ENCODE peak calls at places on chromosomes 6 and 20, in five cellular contexts. L is GM06990; I is cardiac fibroblast; G is RWPE1; U is activated CD8-positive, alpha-beta T cell treated with anti-CD3 and anti-CD28 coated beads for 36 hours. A is an unnamed sample.

GRCh38 chr20:50721881-50722281 is 9.5 kb upstream of the PARD6B start:
- DNase-seq in L (no peak), I (peak; percentile 45), G (no peak), U (no peak), A (no peak)

GRCh38 chr6:149445573-149445972 is 39.2 kb downstream of the ZC3H12D start:
- DNase-seq in L (no peak), I (no peak), G (no peak), U (no peak), A (no peak)

GRCh38 chr6:89458720-89459119 is 25.8 kb downstream of the ANKRD6 start:
- DNase-seq in L (no peak), I (no peak), G (no peak), U (no peak), A (no peak)

GRCh38 chr6:26553739-26554668 is 15.8 kb downstream of the HMGN4 start:
- DNase-seq in L (peak; percentile 79), I (peak; percentile 97), G (peak; percentile 84), U (peak; percentile 92), A (peak; percentile 48)

GRCh38 chr6:47479156-47479541 is 1.6 kb downstream of the CD2AP start:
- DNase-seq in L (no peak), I (peak; percentile 18), G (no peak), U (no peak), A (peak; percentile 32)

GRCh38 chr6:82097676-82098075 is 149.9 kb downstream of the IBTK start:
- DNase-seq in L (no peak), I (no peak), G (peak; percentile 38), U (no peak), A (no peak)

GRCh38 chr6:36862164-36862847 is 12.3 kb downstream of the PPIL1 start:
- DNase-seq in L (no peak), I (no peak), G (peak; percentile 63), U (no peak), A (no peak)

GRCh38 chr6:127547215-127547614 is 28.1 kb upstream of the MTCL3 start:
- DNase-seq in L (no peak), I (peak; percentile 32), G (no peak), U (peak; percentile 37), A (no peak)

GRCh38 chr20:32600681-32601237 is 15.6 kb upstream of the NOL4L start:
- DNase-seq in L (no peak), I (no peak), G (no peak), U (no peak), A (no peak)

GRCh38 chr6:109892451-109893435 is 85.4 kb upstream of the GPR6 start:
- DNase-seq in L (no peak), I (no peak), G (peak; percentile 79), U (no peak), A (no peak)
- TF ChIP-seq CTCF in L (no peak), I (no peak), G (no peak), U (no peak), A (no peak)

GRCh38 chr20:25085756-25086495 is 4.0 kb upstream of the VSX1 start:
- DNase-seq in L (no peak), I (no peak), G (no peak), U (no peak), A (no peak)

GRCh38 chr20:25084616-25085187 is 2.8 kb upstream of the VSX1 start:
- DNase-seq in L (no peak), I (no peak), G (no peak), U (no peak), A (no peak)

GRCh38 chr20:25083141-25083772 is 1.3 kb upstream of the VSX1 start:
- DNase-seq in L (no peak), I (no peak), G (no peak), U (no peak), A (peak; percentile 39)

GRCh38 chr20:25082498-25082873 is 545 bp upstream of the VSX1 start:
- DNase-seq in L (no peak), I (no peak), G (no peak), U (no peak), A (peak; percentile 37)

GRCh38 chr20:25083773-25084615 is 2.1 kb upstream of the VSX1 start:
- DNase-seq in L (no peak), I (no peak), G (no peak), U (peak; percentile 24), A (peak; percentile 74)
- TF ChIP-seq CTCF in L (peak; percentile 36), I (no peak), G (no peak), U (no peak), A (peak; percentile 33)

DNA sequence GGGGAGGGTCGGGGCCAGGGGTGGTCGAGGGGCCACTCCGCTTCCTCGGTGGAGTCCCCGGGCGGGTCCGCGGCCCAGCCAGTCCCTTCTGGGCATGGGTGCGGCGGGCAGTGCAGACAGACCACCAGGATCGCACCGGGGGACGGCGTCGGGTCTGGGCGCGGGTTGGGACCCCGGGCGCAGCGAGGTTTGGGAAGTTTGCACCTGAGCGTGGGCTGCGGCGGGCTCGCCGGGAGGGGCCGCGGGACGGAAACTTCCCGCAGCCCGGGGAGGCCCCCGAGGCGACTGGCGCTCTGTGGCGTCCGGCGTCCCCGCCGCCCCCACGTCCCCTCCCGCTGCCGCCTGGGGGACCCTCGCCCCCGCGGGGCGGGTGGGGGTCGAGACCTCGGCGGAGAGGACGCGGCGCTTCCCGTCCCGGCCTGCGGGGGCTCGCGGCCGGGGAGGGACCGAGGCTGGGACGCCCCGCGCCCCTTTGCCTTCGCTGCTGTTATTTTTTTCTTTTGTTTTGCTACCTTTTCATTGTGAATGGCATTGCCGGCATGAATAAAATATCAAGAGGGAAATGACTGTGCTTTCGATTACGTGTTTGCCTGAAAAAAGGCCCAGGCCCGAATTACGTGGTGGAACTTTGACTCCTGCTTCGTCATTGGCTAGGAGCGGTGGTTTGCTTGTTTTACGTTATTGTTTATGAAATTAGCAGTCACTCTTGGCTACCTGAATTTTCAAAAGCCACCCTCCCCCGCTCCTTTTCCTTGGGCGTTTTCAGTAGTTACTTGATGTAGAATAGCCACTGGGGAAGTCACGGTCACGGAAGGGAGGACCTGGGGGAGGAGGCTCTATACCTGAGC is 701 bp downstream of the SNX9 start:
- DNase-seq in L (peak; percentile 42), I (peak; percentile 83), G (peak; percentile 49), U (peak; percentile 96), A (peak; percentile 82)
- TF ChIP-seq CTCF in L (no peak), I (no peak), G (no peak), U (no peak), A (no peak)

DNA sequence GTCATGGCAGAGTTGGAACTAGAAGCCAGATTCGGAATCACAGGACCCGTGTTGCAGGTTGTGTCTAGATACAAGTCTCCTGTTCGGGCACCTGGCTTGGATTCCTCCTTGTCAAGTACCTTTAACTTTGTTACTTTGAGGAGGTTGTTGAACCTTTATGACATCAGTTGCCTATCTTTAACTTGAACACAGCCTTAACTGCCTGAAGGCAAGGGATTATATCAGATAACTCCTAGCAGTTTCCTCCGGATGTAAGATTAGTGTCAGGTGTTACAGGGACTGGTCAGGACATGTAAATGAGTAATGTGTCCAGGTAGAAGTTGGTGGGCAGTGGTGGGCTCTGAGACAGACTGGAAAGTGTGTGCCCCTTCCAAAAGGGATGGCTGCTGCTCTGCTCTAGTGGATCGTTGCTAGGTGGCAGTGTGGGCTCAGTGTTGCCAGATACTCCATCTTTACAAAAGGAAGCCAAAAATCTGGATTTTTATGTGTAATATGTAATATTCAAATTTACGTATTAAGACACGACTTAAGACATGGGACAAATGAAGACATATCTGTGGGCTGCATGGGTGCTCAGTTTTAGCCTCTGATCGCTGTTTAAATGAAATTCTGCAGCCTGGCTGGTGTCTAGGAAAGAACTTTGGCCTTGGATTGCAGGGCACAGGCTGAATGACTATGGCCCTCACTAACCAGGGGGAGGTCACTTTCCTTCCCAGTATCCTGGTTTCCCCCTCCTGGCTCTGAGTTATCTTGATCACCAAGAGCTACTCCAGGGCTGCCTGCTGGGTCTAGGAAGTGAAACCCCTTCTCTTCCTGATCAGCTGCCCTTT is 27.1 kb downstream of the CHMP4B start:
- DNase-seq in L (no peak), I (no peak), G (peak; percentile 50), U (no peak), A (no peak)
- TF ChIP-seq CTCF in L (peak; percentile 23), I (no peak), G (no peak), U (no peak), A (no peak)

GRCh38 chr6:87586371-87587077 is 3.3 kb downstream of the RARS2 start:
- DNase-seq in L (no peak), I (no peak), G (no peak), U (no peak), A (no peak)

GRCh38 chr6:87588756-87589407 is 905 bp downstream of the RARS2 start:
- DNase-seq in L (no peak), I (peak; percentile 27), G (no peak), U (no peak), A (no peak)

GRCh38 chr6:87590417-87590880 is 514 bp downstream of the ORC3 start:
- DNase-seq in L (no peak), I (no peak), G (no peak), U (no peak), A (no peak)

GRCh38 chr6:87589693-87590416 is at the start of the genes ORC3 and RARS2:
- DNase-seq in L (peak; percentile 97), I (peak; percentile 95), G (peak; percentile 98), U (peak; percentile 97), A (peak; percentile 94)

GRCh38 chr6:87590989-87591388 is 1.1 kb downstream of the ORC3 start:
- DNase-seq in L (no peak), I (no peak), G (no peak), U (no peak), A (no peak)
- TF ChIP-seq CTCF in L (no peak), I (no peak), G (no peak), U (no peak), A (no peak)

GRCh38 chr6:63635563-63636515 is at the start of gene PHF3:
- DNase-seq in L (peak; percentile 96), I (peak; percentile 86), G (peak; percentile 89), U (peak; percentile 91), A (peak; percentile 95)
- TF ChIP-seq CTCF in L (no peak), I (peak; percentile 16), G (peak; percentile 16), U (peak; percentile 11), A (peak; percentile 9)

GRCh38 chr20:58155148-58155925 is 73.1 kb downstream of the ANKRD60 start:
- DNase-seq in L (no peak), I (no peak), G (no peak), U (no peak), A (no peak)
- TF ChIP-seq CTCF in L (peak; percentile 16), I (no peak), G (no peak), U (no peak), A (no peak)

DNA sequence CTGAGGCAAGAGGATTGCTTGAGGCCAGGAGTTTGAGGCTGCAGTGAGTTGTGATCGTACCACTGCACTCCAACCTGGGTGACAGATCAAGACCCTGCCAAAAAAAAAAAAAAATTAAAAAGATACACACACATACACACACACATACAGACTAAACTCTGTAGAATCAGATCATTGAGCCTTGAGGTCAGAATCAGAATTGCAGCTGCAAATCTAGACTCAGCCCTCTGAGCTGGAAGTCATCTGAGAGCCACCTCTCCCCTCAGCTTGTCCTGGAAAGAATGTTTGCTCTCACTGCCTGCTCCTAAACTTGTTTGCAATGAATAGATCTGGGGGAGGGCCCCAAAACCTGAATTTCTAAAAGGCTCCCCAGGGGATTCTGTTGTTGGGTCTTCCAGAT is 41.4 kb upstream of the ANGPT4 start:
- DNase-seq in L (no peak), I (peak; percentile 10), G (no peak), U (no peak), A (peak; percentile 44)
- TF ChIP-seq CTCF in L (no peak), I (peak; percentile 27), G (no peak), U (no peak), A (no peak)